ENCODE peak calls at places on chromosomes 2 and 18, in four cellular contexts. H is H9, M is Panc1, E is hepatocyte. A is an unnamed sample.
A peak's percentile ranks its signal among the peaks of the same experiment; 100 is the strongest.

GRCh38 chr2:44479127-44479887 is 117.6 kb downstream of the CAMKMT start:
- DNase-seq in E (peak; percentile 87), H (peak; percentile 56), M (peak; percentile 84), A (peak; percentile 22)

GRCh38 chr18:57077786-57078552 is 68.9 kb upstream of the BOD1L2 start:
- DNase-seq in E (no peak), H (peak; percentile 31), M (no peak), A (no peak)

GRCh38 chr2:146634256-146635068 is 1210.4 kb upstream of the ACVR2A start:
- DNase-seq in M (no peak), E (peak; percentile 11), H (no peak), A (no peak)

GRCh38 chr18:13437801-13438506 is 219.4 kb downstream of the LDLRAD4 start:
- DNase-seq in H (no peak), M (no peak), E (no peak), A (peak; percentile 33)

GRCh38 chr2:138086556-138086955 is 122.3 kb downstream of the HNMT start:
- DNase-seq in E (no peak), H (no peak), M (no peak), A (no peak)

GRCh38 chr18:45548614-45549013 is 66.7 kb upstream of the SLC14A2 start:
- DNase-seq in M (no peak), E (peak; percentile 40), H (no peak), A (no peak)

GRCh38 chr2:63792523-63792922 is 49.2 kb upstream of the UGP2 start:
- DNase-seq in M (no peak), E (peak; percentile 10), H (no peak), A (no peak)

GRCh38 chr2:130873700-130874346 is 37.1 kb downstream of the ARHGEF4 start:
- DNase-seq in M (peak; percentile 30), H (peak; percentile 71), E (peak; percentile 81), A (peak; percentile 62)

GRCh38 chr2:172096661-172097547 is 5.8 kb downstream of the DLX2 start:
- DNase-seq in E (peak; percentile 49), H (no peak), M (no peak), A (peak; percentile 29)
- H3K27me3 ChIP-seq in E (peaks cover 98% of the 10 kb centered on the region), H (peaks cover 91% of the 10 kb centered on the region), M (no peaks in the 10 kb centered on the region), A (peaks cover 55% of the 10 kb centered on the region)

GRCh38 chr2:28391564-28392296 is 928 bp upstream of the FOSL2 start:
- DNase-seq in E (peak; percentile 94), M (peak; percentile 69), H (peak; percentile 74), A (peak; percentile 48)

GRCh38 chr2:28389399-28390240 is 3.0 kb upstream of the FOSL2 start:
- DNase-seq in H (no peak), M (no peak), E (no peak), A (no peak)

GRCh38 chr2:28390241-28390856 is 2.3 kb upstream of the FOSL2 start:
- DNase-seq in H (peak; percentile 75), E (peak; percentile 94), M (peak; percentile 43), A (peak; percentile 91)

GRCh38 chr2:28390857-28391563 is 1.6 kb upstream of the FOSL2 start:
- DNase-seq in E (peak; percentile 90), H (peak; percentile 68), M (peak; percentile 45), A (peak; percentile 34)

DNA sequence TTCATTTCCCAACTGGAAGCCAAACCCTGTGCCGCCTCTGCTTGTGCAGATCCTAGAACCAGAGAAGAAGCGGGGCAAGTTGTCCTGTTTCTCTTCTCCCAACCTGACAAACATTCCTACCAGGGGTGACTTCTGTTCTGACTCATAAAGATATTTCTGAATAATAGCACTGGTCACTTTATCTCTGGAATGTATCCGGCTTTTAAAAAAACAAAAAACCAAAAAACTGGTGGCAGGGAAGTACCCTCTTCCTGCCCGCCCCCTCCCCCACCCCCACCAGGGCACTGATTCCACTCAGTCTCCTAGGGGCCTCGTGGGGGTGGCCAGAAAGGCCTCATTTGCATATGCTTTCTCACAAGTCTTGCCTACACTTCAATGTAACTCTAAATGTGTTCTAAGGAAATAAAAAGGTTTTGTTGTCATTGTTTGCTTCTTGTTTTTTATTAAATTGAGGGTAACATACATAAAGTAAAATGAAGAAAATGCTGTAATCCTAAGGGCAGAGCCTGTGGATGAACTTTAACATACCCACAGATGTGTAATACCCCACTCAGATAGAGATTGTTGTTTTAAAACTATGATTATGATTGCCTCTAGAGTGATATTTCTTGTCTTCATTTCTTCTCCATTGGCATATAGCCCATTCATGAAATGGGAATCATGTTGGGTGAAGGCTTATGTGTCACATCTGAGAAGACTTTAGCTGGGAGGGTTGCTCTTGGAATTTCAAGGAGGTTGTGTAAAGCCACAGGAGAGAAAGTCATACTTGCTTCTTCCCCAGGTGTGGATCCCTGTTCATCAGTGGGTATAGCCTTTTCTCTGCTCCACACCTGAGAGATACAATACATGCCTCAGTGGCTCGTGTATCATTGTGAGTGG is 5.3 kb upstream of the FOSL2 start:
- DNase-seq in M (no peak), E (no peak), H (no peak), A (no peak)
- H3K27ac ChIP-seq in M (no peak overlapping the region), E (peak overlapping the region; percentile 36), H (no peak overlapping the region), A (no peak overlapping the region)

DNA sequence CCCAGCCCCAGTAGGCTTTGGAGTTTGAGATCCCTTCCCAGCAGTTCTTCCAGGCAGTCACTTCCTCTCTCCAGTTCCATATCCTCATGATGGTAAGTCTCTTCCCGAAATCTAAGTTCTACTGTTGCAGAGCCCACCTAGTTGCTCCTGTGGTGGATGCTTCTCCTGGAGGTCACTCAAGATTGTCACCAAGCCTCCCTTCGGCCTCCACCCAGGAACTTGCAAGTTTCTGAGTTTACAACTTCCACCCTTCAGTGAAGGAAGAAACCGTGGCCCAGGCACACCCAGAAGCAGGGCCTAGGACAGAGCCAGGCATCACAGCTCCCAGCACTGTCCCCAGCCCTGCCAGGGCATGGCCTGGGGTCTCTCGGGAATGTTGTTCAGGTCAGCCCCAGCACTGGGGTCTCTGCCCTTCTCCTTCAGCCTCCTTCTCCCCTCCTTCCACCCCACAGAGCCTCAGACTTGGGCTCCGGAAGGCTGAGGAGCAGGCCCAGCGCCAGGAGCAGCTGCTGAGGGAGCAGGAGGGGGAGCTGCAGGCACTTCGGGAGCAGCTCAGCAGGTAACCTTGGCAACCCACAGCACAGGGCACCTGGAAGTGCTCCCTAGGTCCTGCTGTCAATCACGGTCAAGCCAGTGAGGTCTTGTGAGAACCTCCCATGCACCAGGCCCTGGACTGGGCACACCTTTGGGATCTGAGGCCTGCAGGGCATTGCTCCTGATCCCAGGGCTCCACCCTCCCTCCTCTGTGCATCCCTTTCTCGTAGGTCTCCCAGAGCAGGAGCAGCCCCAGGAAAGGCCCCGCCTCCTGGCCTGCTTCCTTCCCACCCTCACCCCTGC is 7.1 kb downstream of the RUFY4 start:
- DNase-seq in M (no peak), H (peak; percentile 72), E (no peak), A (no peak)
- H3K27me3 ChIP-seq in M (no peaks in the 10 kb centered on the region), H (no peaks in the 10 kb centered on the region), E (no peaks in the 10 kb centered on the region), A (no peaks in the 10 kb centered on the region)

GRCh38 chr2:20191714-20192569 is 33.0 kb downstream of the SDC1 start:
- DNase-seq in H (no peak), E (no peak), M (no peak), A (no peak)

GRCh38 chr2:20189299-20189931 is 35.5 kb downstream of the SDC1 start:
- DNase-seq in H (no peak), M (no peak), E (no peak), A (no peak)

GRCh38 chr2:20192781-20193180 is 32.1 kb downstream of the SDC1 start:
- DNase-seq in M (no peak), E (no peak), H (no peak), A (no peak)

GRCh38 chr2:20190170-20190569 is 34.8 kb downstream of the SDC1 start:
- DNase-seq in M (no peak), E (no peak), H (no peak), A (no peak)

GRCh38 chr2:20190862-20191713 is 33.8 kb downstream of the SDC1 start:
- DNase-seq in H (peak; percentile 79), M (no peak), E (no peak), A (peak; percentile 7)
- H3K27ac ChIP-seq in H (no peak overlapping the region), M (no peak overlapping the region), E (peak overlapping the region; percentile 51), A (no peak overlapping the region)

DNA sequence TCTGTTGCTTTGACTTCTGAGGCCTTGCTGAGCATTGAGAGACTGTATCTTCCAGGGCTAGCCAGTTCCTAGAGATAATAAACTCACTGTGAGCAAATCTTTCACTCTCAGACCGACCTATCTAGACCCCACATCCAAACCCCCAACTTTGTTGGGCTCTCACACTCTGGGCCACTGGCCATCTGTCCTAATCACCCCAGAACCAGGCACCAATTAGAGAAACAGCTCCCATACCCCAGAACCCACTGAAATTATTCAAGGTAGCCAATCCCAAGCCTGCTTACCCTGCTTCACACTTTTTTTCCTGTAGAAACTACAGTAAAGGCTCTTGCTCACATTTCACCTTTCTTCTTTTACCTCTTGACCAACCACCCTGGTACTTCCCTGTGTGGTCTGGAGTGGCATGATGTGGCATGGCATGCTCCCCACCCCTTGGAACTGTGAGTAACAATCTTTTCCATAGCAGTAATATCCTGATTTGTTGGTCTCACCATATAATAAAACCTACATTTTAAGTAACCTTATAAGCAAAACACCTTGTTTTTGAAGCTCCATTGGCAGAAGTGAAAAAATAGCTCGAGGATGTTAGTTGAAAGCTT is 55.2 kb downstream of the ANKRD12 start:
- DNase-seq in M (no peak), E (no peak), H (no peak), A (no peak)
- H3K27me3 ChIP-seq in M (no peaks in the 10 kb centered on the region), E (no peaks in the 10 kb centered on the region), H (no peaks in the 10 kb centered on the region), A (no peaks in the 10 kb centered on the region)

DNA sequence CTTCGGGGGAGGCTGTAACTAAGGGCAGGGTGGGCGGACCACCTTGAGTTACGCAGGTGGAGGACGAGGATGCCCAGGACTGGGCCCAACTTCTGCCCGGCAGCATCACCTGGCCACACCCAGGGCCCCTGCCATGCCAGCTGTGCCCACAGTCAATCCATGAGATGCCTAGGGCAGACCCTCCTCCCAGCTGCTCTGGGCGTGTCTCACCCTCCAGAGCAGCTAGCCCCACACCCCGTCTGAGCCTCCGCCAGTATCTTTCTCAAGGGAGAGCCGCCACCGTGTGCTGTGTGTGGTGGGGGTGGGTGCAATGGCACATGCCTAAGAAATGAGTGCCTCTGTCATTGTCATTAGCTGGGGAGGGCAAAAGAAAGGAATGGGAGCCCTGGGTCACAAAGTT is 18.0 kb downstream of the HS6ST1 start:
- DNase-seq in E (no peak), H (no peak), M (no peak), A (no peak)
- H3K27ac ChIP-seq in E (no peak overlapping the region), H (no peak overlapping the region), M (no peak overlapping the region), A (no peak overlapping the region)

GRCh38 chr18:5970032-5970431 is 74.7 kb upstream of the TMEM200C start:
- DNase-seq in H (no peak), E (peak; percentile 57), M (no peak), A (no peak)
- H3K27me3 ChIP-seq in H (no peaks in the 10 kb centered on the region), E (no peaks in the 10 kb centered on the region), M (no peaks in the 10 kb centered on the region), A (no peaks in the 10 kb centered on the region)

A was measured in CD4-positive, CD25-positive, alpha-beta regulatory T cell.